ENCODE peak calls at places on chromosome 1, in four cellular contexts. Q is H1, C is K562, V is HepG2. W is an unnamed sample.

GRCh38 chr1:189751311-189751710 is 726.4 kb downstream of the BRINP3 start:
- DNase-seq in C (no peak), Q (no peak), V (no peak), W (no peak)

GRCh38 chr1:182413486-182413885 is 13.0 kb upstream of the TEDDM1 start:
- DNase-seq in C (no peak), V (no peak), Q (no peak), W (no peak)

GRCh38 chr1:184617433-184618029 is 137.1 kb downstream of the EDEM3 start:
- DNase-seq in Q (no peak), C (no peak), V (no peak), W (no peak)

GRCh38 chr1:180042994-180043622 is 88.5 kb downstream of the CEP350 start:
- DNase-seq in Q (no peak), C (no peak), V (no peak), W (no peak)

GRCh38 chr1:61420243-61420642 is 304.7 kb downstream of the TM2D1 start:
- DNase-seq in V (no peak), Q (no peak), C (no peak), W (no peak)

GRCh38 chr1:30782361-30783243 is 25.0 kb upstream of the LAPTM5 start:
- DNase-seq in Q (no peak), C (peak; percentile 88), V (peak; percentile 74), W (peak; percentile 39)

GRCh38 chr1:224873645-224874369 is 55.7 kb upstream of the DNAH14 start:
- DNase-seq in V (peak; percentile 37), Q (no peak), C (no peak), W (no peak)

GRCh38 chr1:155226910-155227260 is 18.4 kb downstream of the MTX1 start:
- DNase-seq in Q (no peak), V (peak; percentile 38), C (peak; percentile 79), W (peak; percentile 73)

GRCh38 chr1:199264911-199265310 is 626.1 kb downstream of the PTPRC start:
- DNase-seq in V (no peak), Q (no peak), C (no peak), W (no peak)

GRCh38 chr1:39646232-39647081 is 7.0 kb upstream of the HEYL start:
- DNase-seq in Q (no peak), C (peak; percentile 39), V (no peak), W (no peak)

GRCh38 chr1:217721692-217722091 is 90.5 kb downstream of the SPATA17 start:
- DNase-seq in V (no peak), Q (no peak), C (no peak), W (peak; percentile 85)

GRCh38 chr1:16915627-16915973 is 6.1 kb upstream of the CROCC start:
- DNase-seq in V (no peak), Q (no peak), C (peak; percentile 47), W (no peak)

GRCh38 chr1:234214129-234214910 is 158.9 kb upstream of the COA6 start:
- DNase-seq in Q (no peak), C (no peak), V (no peak), W (no peak)

GRCh38 chr1:54199151-54199764 is 572 bp downstream of the CYB5RL start:
- DNase-seq in Q (no peak), C (no peak), V (peak; percentile 8), W (no peak)

GRCh38 chr1:1938276-1938573 is 19.1 kb upstream of the TMEM52 start:
- DNase-seq in Q (no peak), V (no peak), C (no peak), W (no peak)

GRCh38 chr1:228163004-228163753 is 2.4 kb upstream of the IBA57 start:
- DNase-seq in V (no peak), C (no peak), Q (no peak), W (no peak)

GRCh38 chr1:213940947-213941346 is 46.8 kb upstream of the PROX1 start:
- DNase-seq in Q (no peak), C (no peak), V (no peak), W (no peak)

GRCh38 chr1:114508386-114508898 is 2.6 kb downstream of the TRIM33 start:
- DNase-seq in V (no peak), C (no peak), Q (no peak), W (no peak)

GRCh38 chr1:114511048-114511785 is at the start of gene TRIM33:
- DNase-seq in Q (peak; percentile 83), C (peak; percentile 99), V (peak; percentile 80), W (peak; percentile 76)

GRCh38 chr1:114510235-114511047 is 562 bp downstream of the TRIM33 start:
- DNase-seq in C (peak; percentile 89), Q (no peak), V (no peak), W (peak; percentile 38)

GRCh38 chr1:114509596-114510234 is 1.3 kb downstream of the TRIM33 start:
- DNase-seq in V (no peak), C (no peak), Q (no peak), W (no peak)

DNA sequence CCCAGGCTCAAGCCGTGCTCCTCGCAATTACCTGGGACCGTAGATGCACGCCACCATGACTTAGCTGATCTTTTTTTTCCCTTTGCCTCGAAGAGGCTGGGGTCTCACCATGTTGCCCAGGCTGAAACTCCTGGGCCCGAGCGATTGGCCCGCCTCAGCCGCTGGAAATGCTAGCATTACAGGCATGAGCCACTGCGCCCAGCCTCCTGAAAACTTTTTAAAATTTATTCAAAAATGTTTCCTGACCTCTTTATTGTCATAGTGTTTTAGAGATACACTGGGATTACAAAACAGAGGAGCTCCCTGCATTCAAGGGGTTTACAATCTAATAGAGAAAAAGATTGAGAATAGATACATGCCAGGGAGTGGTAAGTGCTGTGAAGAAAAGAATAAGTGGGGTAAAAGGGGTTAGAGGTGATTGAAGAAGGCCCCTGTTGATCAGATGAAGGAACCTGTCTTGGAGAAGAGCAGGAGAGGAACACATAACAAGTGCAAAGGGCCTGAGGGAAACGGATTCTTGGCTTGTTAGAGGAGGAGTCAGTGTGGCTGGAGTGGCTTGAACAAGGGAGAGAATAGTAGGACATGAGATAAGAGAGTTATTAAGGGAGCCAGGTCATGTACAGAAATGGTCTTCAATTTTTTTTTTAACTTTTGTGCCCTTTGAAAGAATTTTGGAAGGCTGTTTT is 1.7 kb upstream of the TRIM33 start:
- DNase-seq in C (peak; percentile 73), V (no peak), Q (no peak), W (no peak)
- TF ChIP-seq PHF8 in C (no peak), V (no peak), Q (no peak), W (no peak)

GRCh38 chr1:219669556-219669955 is 56.7 kb upstream of the ZC3H11B start:
- DNase-seq in Q (no peak), V (no peak), C (no peak), W (no peak)

GRCh38 chr1:219669042-219669441 is 56.1 kb upstream of the ZC3H11B start:
- DNase-seq in C (no peak), V (no peak), Q (no peak), W (no peak)

GRCh38 chr1:219666242-219666641 is 53.3 kb upstream of the ZC3H11B start:
- DNase-seq in V (no peak), Q (no peak), C (no peak), W (no peak)

GRCh38 chr1:219670426-219671149 is 57.7 kb upstream of the ZC3H11B start:
- DNase-seq in Q (no peak), C (peak; percentile 26), V (no peak), W (no peak)

DNA sequence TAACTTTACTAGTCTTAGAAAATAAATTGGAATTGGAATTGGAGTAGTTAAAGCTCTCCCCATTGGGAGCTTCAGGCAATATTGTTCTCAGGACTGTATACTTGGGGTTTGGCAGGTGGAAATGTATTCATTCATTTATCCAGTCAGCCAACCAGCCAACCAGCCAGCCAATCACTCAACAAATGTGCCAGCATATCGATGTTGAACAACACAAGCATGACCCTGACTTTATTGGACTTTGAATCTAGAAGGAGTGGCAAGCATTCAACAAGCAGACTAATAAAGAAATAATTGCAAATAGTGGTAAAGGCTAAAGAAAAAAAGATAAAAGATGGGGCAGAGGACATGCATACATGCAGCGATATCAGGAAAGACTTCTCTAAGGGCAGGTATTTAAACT is 55.5 kb upstream of the ZC3H11B start:
- DNase-seq in C (no peak), Q (no peak), V (no peak), W (no peak)
- TF ChIP-seq PHF8 in C (no peak), Q (no peak), V (no peak), W (no peak)

GRCh38 chr1:226738421-226738994 is 574 bp downstream of the ITPKB start:
- DNase-seq in C (no peak), V (no peak), Q (no peak), W (no peak)
- TF ChIP-seq PHF8 in C (no peak), V (no peak), Q (no peak), W (no peak)

GRCh38 chr1:160221089-160221488 is 15.9 kb downstream of the PEA15 start:
- DNase-seq in V (no peak), C (no peak), Q (no peak), W (no peak)

GRCh38 chr1:160220301-160220700 is 15.1 kb downstream of the PEA15 start:
- DNase-seq in C (no peak), V (no peak), Q (no peak), W (no peak)

GRCh38 chr1:160217466-160218165 is 12.4 kb downstream of the PEA15 start:
- DNase-seq in C (no peak), V (peak; percentile 14), Q (no peak), W (no peak)

GRCh38 chr1:160222521-160222920 is 17.3 kb downstream of the PEA15 start:
- DNase-seq in V (no peak), Q (no peak), C (no peak), W (no peak)

DNA sequence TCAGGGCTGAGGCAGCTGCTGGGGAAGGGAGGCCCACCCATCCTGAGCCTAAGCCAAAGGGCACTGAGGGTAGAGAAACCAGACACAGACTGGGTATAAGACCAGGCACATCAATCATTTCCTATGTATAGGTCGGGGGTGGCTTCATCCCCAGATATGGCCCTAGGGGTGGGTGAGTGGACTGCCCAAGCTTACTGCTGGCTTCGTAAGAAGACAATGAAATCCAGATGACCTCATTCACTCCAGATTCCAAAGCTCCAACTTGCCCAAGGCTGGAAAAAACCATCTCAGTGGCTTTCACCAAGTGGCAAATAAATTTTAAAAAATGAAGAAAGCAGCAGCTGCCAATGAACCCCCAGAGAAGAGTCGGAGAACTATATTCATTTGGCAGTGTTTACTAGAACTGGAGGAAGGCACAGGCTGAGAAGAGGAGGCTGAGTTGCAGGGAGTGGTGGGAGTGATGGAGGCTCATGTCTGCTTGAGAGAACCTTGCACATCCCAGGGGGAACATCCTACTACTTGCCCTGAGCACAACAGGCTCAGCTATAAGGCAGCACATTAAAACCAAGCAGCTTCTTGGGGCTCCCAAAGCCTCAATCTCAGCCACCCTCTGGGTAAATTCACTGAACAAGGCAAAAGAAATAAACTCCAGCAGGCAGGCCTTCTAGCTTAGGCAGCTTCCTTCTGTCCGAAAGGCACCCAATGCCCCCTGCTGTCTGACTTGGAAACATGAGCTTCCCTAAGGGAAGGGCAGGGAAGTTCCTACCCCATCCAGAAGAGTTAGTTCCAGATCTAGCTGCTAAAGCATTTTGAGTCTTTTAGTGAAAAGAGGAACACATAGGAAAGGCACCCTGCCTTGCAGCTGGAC is 14.1 kb downstream of the PEA15 start:
- DNase-seq in V (peak; percentile 45), Q (no peak), C (peak; percentile 28), W (peak; percentile 70)
- TF ChIP-seq PHF8 in V (no peak), Q (no peak), C (no peak), W (no peak)

GRCh38 chr1:173095632-173096031 is 44.9 kb upstream of the TNFSF18 start:
- DNase-seq in V (no peak), Q (no peak), C (no peak), W (no peak)
- TF ChIP-seq PHF8 in V (no peak), Q (no peak), C (no peak), W (no peak)

W was measured in A549.